ENCODE peak calls at places on chromosome 3, in nine cellular contexts. D is thyroid gland, V is heart left ventricle, E is esophagus muscularis mucosa, P is breast epithelium, O is IMR-90, Y is body of pancreas, U is upper lobe of left lung, C is tibial nerve. I is an unnamed sample.
A peak's percentile ranks its signal among the peaks of the same experiment; 100 is the strongest.

GRCh38 chr3:136955813-136956212 is 2.0 kb upstream of the IL20RB start:
- DNase-seq in D (no peak), V (no peak), E (no peak), P (no peak), O (peak; percentile 96), Y (peak; percentile 26), U (no peak), C (no peak), I (no peak)

GRCh38 chr3:53375019-53375418 is 27.7 kb upstream of the DCP1A start:
- DNase-seq in D (peak; percentile 79), V (peak; percentile 46), E (no peak), P (peak; percentile 66), O (peak; percentile 41), Y (peak; percentile 70), U (peak; percentile 65), C (peak; percentile 27), I (peak; percentile 23)

GRCh38 chr3:123870033-123870432 is 14.1 kb downstream of the MYLK start:
- DNase-seq in D (no peak), V (no peak), E (no peak), P (no peak), O (peak; percentile 24), Y (no peak), U (no peak), C (no peak), I (no peak)

GRCh38 chr3:151431940-151432339 is 28.9 kb downstream of the IGSF10 start:
- DNase-seq in D (no peak), V (no peak), E (peak; percentile 21), P (no peak), O (peak; percentile 89), Y (no peak), U (no peak), C (no peak), I (no peak)

GRCh38 chr3:53696401-53697172 is 149.6 kb downstream of the CHDH start:
- DNase-seq in D (no peak), V (no peak), E (peak; percentile 89), P (no peak), O (no peak), Y (no peak), U (peak; percentile 62), C (no peak), I (peak; percentile 52)

GRCh38 chr3:56547486-56547885 is 9.5 kb upstream of the CCDC66 start:
- DNase-seq in D (no peak), V (no peak), E (no peak), P (no peak), O (no peak), Y (no peak), U (no peak), C (no peak), I (no peak)

GRCh38 chr3:38582316-38582715 is 67.2 kb downstream of the SCN5A start:
- DNase-seq in D (no peak), V (no peak), E (peak; percentile 64), P (no peak), O (no peak), Y (no peak), U (no peak), C (no peak), I (no peak)

GRCh38 chr3:187066228-187066995 is 72.9 kb downstream of the RPL39L start:
- DNase-seq in D (peak; percentile 66), V (peak; percentile 55), E (peak; percentile 53), P (no peak), O (peak; percentile 11), Y (no peak), U (peak; percentile 42), C (no peak), I (no peak)

GRCh38 chr3:31880020-31880419 is 101.0 kb downstream of the OSBPL10 start:
- DNase-seq in D (peak; percentile 68), V (no peak), E (no peak), P (no peak), O (peak; percentile 8), Y (no peak), U (peak; percentile 88), C (peak; percentile 22), I (no peak)

GRCh38 chr3:190739726-190740230 is 122.7 kb downstream of the GMNC start:
- DNase-seq in D (no peak), V (no peak), E (no peak), P (no peak), O (no peak), Y (no peak), U (no peak), C (no peak), I (no peak)

GRCh38 chr3:59425942-59426341 is 376.1 kb upstream of the CFAP20DC start:
- DNase-seq in D (no peak), V (no peak), E (no peak), P (no peak), O (no peak), Y (no peak), U (no peak), C (no peak), I (no peak)

GRCh38 chr3:34159613-34160420 is 361.4 kb downstream of the PDCD6IP start:
- DNase-seq in D (no peak), V (no peak), E (no peak), P (no peak), O (no peak), Y (no peak), U (no peak), C (no peak), I (no peak)

GRCh38 chr3:14602006-14602803 is 49.4 kb upstream of the CCDC174 start:
- DNase-seq in D (no peak), V (no peak), E (no peak), P (no peak), O (no peak), Y (no peak), U (no peak), C (no peak), I (no peak)

GRCh38 chr3:16885948-16886683 is 1.4 kb downstream of the PLCL2 start:
- DNase-seq in D (no peak), V (no peak), E (no peak), P (no peak), O (no peak), Y (no peak), U (no peak), C (no peak), I (no peak)

GRCh38 chr3:69088033-69088432 is 3.3 kb downstream of the ARL6IP5 start:
- DNase-seq in D (no peak), V (no peak), E (no peak), P (no peak), O (peak; percentile 70), Y (no peak), U (no peak), C (no peak), I (no peak)

GRCh38 chr3:49534581-49535495 is 19.4 kb upstream of the BSN start:
- DNase-seq in D (peak; percentile 94), V (no peak), E (no peak), P (no peak), O (no peak), Y (peak; percentile 88), U (no peak), C (no peak), I (no peak)

GRCh38 chr3:156474560-156475389 is 80.1 kb downstream of the SSR3 start:
- DNase-seq in D (no peak), V (no peak), E (no peak), P (no peak), O (no peak), Y (no peak), U (no peak), C (no peak), I (no peak)

GRCh38 chr3:156473341-156473740 is 81.6 kb downstream of the SSR3 start:
- DNase-seq in D (no peak), V (no peak), E (no peak), P (no peak), O (no peak), Y (no peak), U (no peak), C (no peak), I (no peak)

GRCh38 chr3:156471431-156471830 is 83.5 kb downstream of the SSR3 start:
- DNase-seq in D (no peak), V (no peak), E (no peak), P (no peak), O (no peak), Y (no peak), U (no peak), C (no peak), I (no peak)

GRCh38 chr3:156469456-156469855 is 85.5 kb downstream of the SSR3 start:
- DNase-seq in D (no peak), V (no peak), E (no peak), P (no peak), O (no peak), Y (no peak), U (no peak), C (no peak), I (no peak)

DNA sequence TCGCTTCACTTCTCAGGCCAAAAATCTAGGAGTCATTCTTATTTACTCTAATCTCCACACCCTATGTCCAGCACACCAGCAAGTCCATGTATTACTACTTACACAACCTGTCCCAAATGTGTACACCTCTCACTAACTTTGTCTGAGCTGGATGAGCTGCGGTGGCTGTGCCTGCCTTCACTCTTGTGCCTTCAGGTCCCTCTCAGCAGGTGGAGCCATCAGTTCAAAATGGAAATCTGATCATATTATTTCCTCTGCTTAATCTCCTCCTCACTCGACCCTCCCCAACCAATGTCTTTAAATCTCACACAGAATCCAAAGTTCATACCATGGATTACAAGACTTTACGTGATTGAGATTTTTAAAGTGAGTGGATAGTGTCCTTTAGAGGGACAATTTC is 82.8 kb downstream of the SSR3 start:
- DNase-seq in D (no peak), V (no peak), E (no peak), P (no peak), O (no peak), Y (no peak), U (no peak), C (no peak), I (no peak)
- TF ChIP-seq CTCF in D (no peak), V (no peak), E (no peak), P (no peak), O (no peak), Y (no peak), U (no peak), C (no peak), I (no peak)

GRCh38 chr3:193842832-193843446 is 249.9 kb downstream of the OPA1 start:
- DNase-seq in D (no peak), V (no peak), E (no peak), P (no peak), O (no peak), Y (no peak), U (no peak), C (no peak), I (peak; percentile 54)
- TF ChIP-seq POLR2A in D (no peak), V (no peak), E (no peak), P (no peak), O (no peak), Y (no peak), U (no peak), C (no peak), I (no peak)

DNA sequence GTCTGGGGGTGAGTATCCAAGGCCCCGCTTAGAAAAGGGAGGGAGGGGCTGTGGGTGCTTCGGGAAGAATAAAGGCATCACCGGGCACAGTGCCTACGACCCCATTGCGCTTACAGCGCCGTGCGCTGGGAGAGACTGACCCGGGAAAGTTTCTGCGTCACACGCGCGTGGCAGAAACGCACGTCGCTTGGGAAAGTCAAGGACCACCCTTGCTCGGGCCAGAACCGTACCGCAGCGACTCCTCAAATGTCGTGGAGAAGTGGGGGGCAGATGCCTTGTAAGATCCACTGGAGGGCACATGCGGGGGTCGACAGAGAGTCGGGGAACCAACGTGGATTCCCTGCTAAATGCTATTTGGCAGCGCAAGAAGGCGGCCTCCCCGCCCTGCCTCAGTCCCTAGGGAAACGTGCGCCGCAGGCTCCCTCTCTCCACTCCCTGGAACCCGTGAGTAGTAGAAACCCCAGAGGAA is 2.4 kb downstream of the ADAMTS9 start:
- DNase-seq in D (peak; percentile 39), V (peak; percentile 69), E (no peak), P (no peak), O (peak; percentile 65), Y (peak; percentile 42), U (peak; percentile 23), C (peak; percentile 40), I (peak; percentile 29)
- H3K4me3 ChIP-seq in D (peak overlapping the region; percentile 95), V (peak overlapping the region; percentile 74), E (peak overlapping the region; percentile 84), P (peak overlapping the region; percentile 75), O (peak overlapping the region; percentile 64), Y (peak overlapping the region; percentile 26), U (peak overlapping the region; percentile 53), C (peak overlapping the region; percentile 80), I (peak overlapping the region; percentile 38)

GRCh38 chr3:97658670-97659285 is 105.8 kb upstream of the ARL6 start:
- DNase-seq in D (no peak), V (no peak), E (no peak), P (no peak), O (peak; percentile 2), Y (no peak), U (no peak), C (no peak), I (no peak)
- TF ChIP-seq CTCF in D (peak; percentile 16), V (peak; percentile 55), E (peak; percentile 38), P (peak; percentile 55), O (peak; percentile 40), Y (peak; percentile 33), U (peak; percentile 33), C (no peak), I (no peak)